ENCODE peak calls at places on chromosomes 12 and 14, in six cellular contexts. T is left ventricle myocardium inferior; N is fibroblast of pulmonary artery; D is HFF-Myc; G is heart left ventricle; Q is CD4-positive, alpha-beta T cell. V is an unnamed sample.

GRCh38 chr14:25340882-25341281 is 290.9 kb upstream of the STXBP6 start:
- DNase-seq in T (no peak), N (no peak), D (no peak), G (no peak), Q (no peak), V (no peak)

GRCh38 chr12:91563011-91563410 is 380.4 kb upstream of the DCN start:
- DNase-seq in T (no peak), N (no peak), D (no peak), G (no peak), Q (no peak), V (no peak)

GRCh38 chr14:85248881-85249635 is 280.9 kb upstream of the FLRT2 start:
- DNase-seq in T (no peak), N (no peak), D (no peak), G (no peak), Q (no peak), V (peak; percentile 17)

GRCh38 chr12:107429006-107429698 is 256.4 kb upstream of the PWP1 start:
- DNase-seq in T (no peak), N (no peak), D (no peak), G (no peak), Q (no peak), V (no peak)

GRCh38 chr12:21642707-21643389 is 14.8 kb downstream of the LDHB start:
- DNase-seq in T (no peak), N (peak; percentile 67), D (no peak), G (no peak), Q (no peak), V (peak; percentile 17)

GRCh38 chr14:103444837-103445524 is 59.8 kb downstream of the MARK3 start:
- DNase-seq in T (no peak), N (peak; percentile 65), D (no peak), G (no peak), Q (no peak), V (peak; percentile 42)

GRCh38 chr14:67457782-67458181 is 30.7 kb downstream of the TMEM229B start:
- DNase-seq in T (peak; percentile 30), N (no peak), D (no peak), G (peak; percentile 19), Q (no peak), V (no peak)

GRCh38 chr14:102848830-102849521 is 71.7 kb downstream of the TRAF3 start:
- DNase-seq in T (peak; percentile 47), N (no peak), D (peak; percentile 63), G (peak; percentile 33), Q (no peak), V (no peak)

GRCh38 chr14:74019743-74020142 is 594 bp downstream of the BBOF1 start:
- DNase-seq in T (no peak), N (peak; percentile 81), D (no peak), G (no peak), Q (no peak), V (peak; percentile 59)

GRCh38 chr14:31228533-31228932 is 20.9 kb upstream of the HECTD1 start:
- DNase-seq in T (no peak), N (peak; percentile 20), D (no peak), G (no peak), Q (no peak), V (peak; percentile 62)

GRCh38 chr14:100708349-100709217 is 18.1 kb upstream of the DLK1 start:
- DNase-seq in T (peak; percentile 70), N (peak; percentile 63), D (no peak), G (peak; percentile 48), Q (no peak), V (peak; percentile 42)

GRCh38 chr14:75411194-75411552 is 16.6 kb upstream of the JDP2 start:
- DNase-seq in T (no peak), N (no peak), D (no peak), G (peak; percentile 48), Q (no peak), V (no peak)
- TF ChIP-seq CTCF in T (no peak), N (no peak), D (no peak), G (no peak), Q (no peak), V (no peak)

GRCh38 chr14:35988550-35988949 is 162.4 kb downstream of the BRMS1L start:
- DNase-seq in T (no peak), N (no peak), D (no peak), G (no peak), Q (no peak), V (no peak)

GRCh38 chr14:35988972-35989690 is 163.0 kb downstream of the BRMS1L start:
- DNase-seq in T (no peak), N (no peak), D (no peak), G (no peak), Q (no peak), V (no peak)

GRCh38 chr14:35986219-35986573 is 160.1 kb downstream of the BRMS1L start:
- DNase-seq in T (no peak), N (no peak), D (no peak), G (no peak), Q (no peak), V (no peak)

GRCh38 chr14:35987731-35988130 is 161.6 kb downstream of the BRMS1L start:
- DNase-seq in T (no peak), N (no peak), D (no peak), G (no peak), Q (no peak), V (no peak)

GRCh38 chr14:35985504-35986218 is 159.5 kb downstream of the BRMS1L start:
- DNase-seq in T (no peak), N (no peak), D (no peak), G (no peak), Q (no peak), V (no peak)
- TF ChIP-seq CTCF in T (no peak), N (no peak), D (peak; percentile 22), G (no peak), Q (no peak), V (no peak)

DNA sequence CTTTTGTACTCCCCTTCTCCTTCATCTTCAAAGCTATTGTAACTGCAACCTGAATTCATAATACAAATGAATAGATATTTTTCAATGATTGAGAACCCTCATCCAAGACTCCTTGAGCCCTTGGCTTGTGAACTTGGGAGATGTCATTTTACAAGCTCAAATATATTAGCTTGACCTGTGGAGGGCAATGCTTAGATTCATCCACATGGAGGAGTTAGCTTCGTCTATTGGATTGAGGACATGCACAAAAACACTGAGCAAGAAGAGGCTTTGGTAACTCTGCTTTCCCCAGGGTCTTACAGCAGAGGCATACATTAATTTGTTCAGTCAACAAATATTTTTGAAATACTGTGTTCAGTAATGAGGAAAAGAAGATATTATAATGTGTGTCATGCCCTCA is 101.1 kb downstream of the OTOGL start:
- DNase-seq in T (no peak), N (no peak), D (no peak), G (no peak), Q (no peak), V (no peak)
- TF ChIP-seq CTCF in T (no peak), N (no peak), D (no peak), G (no peak), Q (no peak), V (no peak)

GRCh38 chr12:56257491-56258067 is 605 bp downstream of the ANKRD52 start:
- DNase-seq in T (no peak), N (no peak), D (no peak), G (no peak), Q (no peak), V (peak; percentile 21)
- TF ChIP-seq CTCF in T (no peak), N (peak; percentile 4), D (no peak), G (no peak), Q (no peak), V (no peak)

GRCh38 chr14:58107041-58107440 is 45.0 kb downstream of the ARMH4 start:
- DNase-seq in T (no peak), N (no peak), D (no peak), G (no peak), Q (no peak), V (no peak)

GRCh38 chr14:58108717-58109116 is 43.3 kb downstream of the ARMH4 start:
- DNase-seq in T (no peak), N (no peak), D (no peak), G (no peak), Q (no peak), V (no peak)

GRCh38 chr14:58106446-58106845 is 45.6 kb downstream of the ARMH4 start:
- DNase-seq in T (no peak), N (no peak), D (no peak), G (no peak), Q (no peak), V (no peak)

GRCh38 chr14:58109761-58110160 is 42.3 kb downstream of the ARMH4 start:
- DNase-seq in T (no peak), N (no peak), D (no peak), G (no peak), Q (no peak), V (no peak)

GRCh38 chr14:58107947-58108552 is 44.0 kb downstream of the ARMH4 start:
- DNase-seq in T (no peak), N (peak; percentile 86), D (peak; percentile 39), G (peak; percentile 31), Q (peak; percentile 23), V (peak; percentile 87)
- TF ChIP-seq CTCF in T (peak; percentile 90), N (peak; percentile 83), D (peak; percentile 71), G (peak; percentile 71), Q (peak; percentile 70), V (peak; percentile 78)

GRCh38 chr12:51590347-51591019 is 550 bp upstream of the SCN8A start:
- DNase-seq in T (peak; percentile 57), N (peak; percentile 49), D (no peak), G (peak; percentile 43), Q (peak; percentile 61), V (peak; percentile 37)
- TF ChIP-seq CTCF in T (peak; percentile 64), N (peak; percentile 17), D (peak; percentile 24), G (no peak), Q (no peak), V (peak; percentile 36)

GRCh38 chr14:21884995-21885394 is 211.4 kb upstream of the OR4E1 start:
- DNase-seq in T (no peak), N (no peak), D (no peak), G (no peak), Q (no peak), V (no peak)

GRCh38 chr14:21874946-21875345 is 201.3 kb upstream of the OR4E1 start:
- DNase-seq in T (no peak), N (no peak), D (no peak), G (no peak), Q (no peak), V (no peak)

GRCh38 chr14:21882226-21882625 is 208.6 kb upstream of the OR4E1 start:
- DNase-seq in T (no peak), N (no peak), D (no peak), G (no peak), Q (no peak), V (no peak)

DNA sequence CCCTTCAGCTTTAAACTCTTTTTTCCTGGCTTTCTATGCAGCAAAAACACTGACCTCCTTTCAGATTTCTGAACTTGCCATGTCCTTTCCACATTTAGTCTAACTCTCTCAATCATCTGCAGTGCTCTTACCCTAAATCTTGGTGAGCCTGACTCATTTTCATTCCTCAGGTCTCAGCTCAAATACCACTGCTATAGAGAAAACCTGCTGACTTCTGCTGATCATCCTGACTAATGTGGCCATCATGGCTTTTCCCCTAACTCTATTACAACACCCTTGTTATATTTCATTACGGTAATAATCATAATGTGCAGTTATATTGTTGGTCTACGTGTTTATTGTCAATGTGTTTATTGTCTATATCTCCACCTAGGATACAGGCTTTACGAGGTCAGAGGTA is 207.3 kb upstream of the OR4E1 start:
- DNase-seq in T (no peak), N (no peak), D (no peak), G (no peak), Q (no peak), V (no peak)
- TF ChIP-seq CTCF in T (no peak), N (no peak), D (no peak), G (no peak), Q (no peak), V (no peak)

GRCh38 chr12:95959107-95959506 is 16.0 kb downstream of the AMDHD1 start:
- DNase-seq in T (no peak), N (peak; percentile 11), D (no peak), G (no peak), Q (no peak), V (peak; percentile 29)
- TF ChIP-seq CTCF in T (peak; percentile 28), N (no peak), D (peak; percentile 14), G (no peak), Q (no peak), V (no peak)

V was measured in fibroblast of the aortic adventitia.